ENCODE peak calls at places on chromosomes 16 and 17, in five cellular contexts. L is fibroblast of the aortic adventitia, I is left ventricle myocardium inferior, R is omental fat pad, S is fibroblast of mammary gland. P is an unnamed sample.

GRCh38 chr16:85286066-85286712 is 173.9 kb upstream of the CIBAR2 start:
- DNase-seq in L (peak; percentile 80), I (peak; percentile 72), R (no peak), S (peak; percentile 88), P (peak; percentile 75)

GRCh38 chr16:20812510-20812909 is 6.2 kb downstream of the REXO5 start:
- DNase-seq in L (no peak), I (no peak), R (no peak), S (no peak), P (no peak)

GRCh38 chr17:5509482-5509881 is 23.1 kb downstream of the MIS12 start:
- DNase-seq in L (peak; percentile 84), I (no peak), R (no peak), S (peak; percentile 50), P (peak; percentile 62)

GRCh38 chr16:82630688-82631087 is 3.9 kb downstream of the CDH13 start:
- DNase-seq in L (peak; percentile 54), I (no peak), R (no peak), S (peak; percentile 39), P (peak; percentile 28)

GRCh38 chr17:45231481-45232116 is 9.9 kb downstream of the FMNL1 start:
- DNase-seq in L (no peak), I (no peak), R (no peak), S (no peak), P (no peak)

GRCh38 chr17:33947762-33948161 is 307.3 kb upstream of the CCL2 start:
- DNase-seq in L (no peak), I (no peak), R (no peak), S (no peak), P (no peak)

GRCh38 chr16:67963325-67964321 is 4.8 kb downstream of the SLC12A4 start:
- DNase-seq in L (no peak), I (no peak), R (no peak), S (no peak), P (no peak)

GRCh38 chr16:77789085-77789611 is 784 bp downstream of the VAT1L start:
- DNase-seq in L (no peak), I (no peak), R (no peak), S (no peak), P (no peak)

GRCh38 chr16:5228369-5228768 is 130.8 kb upstream of the EEF2KMT start:
- DNase-seq in L (no peak), I (no peak), R (no peak), S (no peak), P (no peak)

GRCh38 chr16:50021509-50021908 is 3.5 kb upstream of the CNEP1R1 start:
- DNase-seq in L (no peak), I (no peak), R (no peak), S (peak; percentile 26), P (peak; percentile 19)

GRCh38 chr17:44219126-44219635 is 294 bp downstream of the UBTF start:
- DNase-seq in L (peak; percentile 54), I (peak; percentile 72), R (no peak), S (peak; percentile 63), P (no peak)

GRCh38 chr17:42405963-42406495 is 17.0 kb downstream of the CAVIN1 start:
- DNase-seq in L (peak; percentile 85), I (peak; percentile 88), R (peak; percentile 87), S (peak; percentile 93), P (peak; percentile 42)

GRCh38 chr16:29779474-29779873 is 1.4 kb downstream of the ZG16 start:
- DNase-seq in L (peak; percentile 27), I (no peak), R (no peak), S (no peak), P (no peak)

GRCh38 chr17:61662771-61663170 is 71.8 kb upstream of the NACA2 start:
- DNase-seq in L (peak; percentile 20), I (no peak), R (no peak), S (peak; percentile 65), P (no peak)

GRCh38 chr16:57801098-57801855 is 1.0 kb downstream of the KIFC3 start:
- DNase-seq in L (peak; percentile 69), I (no peak), R (no peak), S (peak; percentile 55), P (peak; percentile 77)

GRCh38 chr17:49414271-49414621 is 436 bp downstream of the PHB1 start:
- DNase-seq in L (no peak), I (no peak), R (no peak), S (peak; percentile 6), P (no peak)

GRCh38 chr16:57601801-57602478 is 26.5 kb upstream of the ADGRG1 start:
- DNase-seq in L (no peak), I (no peak), R (no peak), S (no peak), P (no peak)

GRCh38 chr17:67491009-67491677 is 114.1 kb downstream of the PITPNC1 start:
- DNase-seq in L (peak; percentile 98), I (peak; percentile 92), R (peak; percentile 78), S (peak; percentile 100), P (peak; percentile 98)

GRCh38 chr17:48610282-48611211 is at the start of gene HOXB7:
- DNase-seq in L (peak; percentile 48), I (peak; percentile 52), R (peak; percentile 82), S (peak; percentile 58), P (no peak)

GRCh38 chr16:52265446-52265861 is 281.5 kb downstream of the TOX3 start:
- DNase-seq in L (no peak), I (no peak), R (no peak), S (no peak), P (no peak)

GRCh38 chr17:5580367-5580766 is 3.9 kb downstream of the NLRP1 start:
- DNase-seq in L (peak; percentile 68), I (no peak), R (no peak), S (peak; percentile 57), P (no peak)

GRCh38 chr17:79630821-79631639 is 20.2 kb upstream of the RBFOX3 start:
- DNase-seq in L (no peak), I (peak; percentile 0), R (peak; percentile 13), S (no peak), P (no peak)

GRCh38 chr17:48244121-48244711 is 136.7 kb downstream of the SNX11 start:
- DNase-seq in L (no peak), I (no peak), R (no peak), S (no peak), P (peak; percentile 51)

GRCh38 chr16:27441276-27441675 is 39.3 kb downstream of the IL21R start:
- DNase-seq in L (no peak), I (no peak), R (no peak), S (no peak), P (no peak)

GRCh38 chr17:44132275-44132821 is 8.9 kb upstream of the HDAC5 start:
- DNase-seq in L (no peak), I (no peak), R (no peak), S (no peak), P (peak; percentile 30)

GRCh38 chr17:28327709-28328108 is 7.6 kb downstream of the IFT20 start:
- DNase-seq in L (peak; percentile 28), I (no peak), R (no peak), S (peak; percentile 54), P (no peak)

GRCh38 chr17:79627184-79627765 is 16.4 kb upstream of the RBFOX3 start:
- DNase-seq in L (no peak), I (no peak), R (peak; percentile 6), S (no peak), P (no peak)

GRCh38 chr17:7427549-7427948 is 1.1 kb upstream of the SPEM3 start:
- DNase-seq in L (no peak), I (no peak), R (no peak), S (no peak), P (no peak)

GRCh38 chr17:80608326-80608725 is 63.7 kb downstream of the RPTOR start:
- DNase-seq in L (no peak), I (no peak), R (no peak), S (no peak), P (no peak)

GRCh38 chr16:56851671-56852400 is 13.2 kb upstream of the SLC12A3 start:
- DNase-seq in L (peak; percentile 58), I (no peak), R (no peak), S (peak; percentile 29), P (no peak)

DNA sequence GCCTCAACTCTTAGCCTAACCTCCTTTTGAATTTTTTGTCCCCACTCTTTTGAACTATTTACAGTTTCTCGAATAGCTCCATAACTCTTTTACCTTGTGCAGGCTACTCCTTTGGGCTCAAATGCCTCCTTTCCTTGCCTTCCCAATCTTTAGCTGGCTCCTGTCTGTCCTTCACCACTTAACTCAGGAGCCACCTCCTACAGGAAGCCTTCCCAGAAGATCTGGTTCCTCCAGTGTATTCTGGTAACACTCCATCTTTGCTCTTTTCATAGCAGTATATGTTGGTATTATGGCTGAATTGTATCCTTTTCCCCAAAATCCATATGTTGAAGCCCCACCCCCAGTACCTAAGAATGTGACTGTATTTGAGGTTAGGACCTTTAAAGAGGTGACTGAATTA is 9.0 kb upstream of the GRB2 start:
- DNase-seq in L (no peak), I (no peak), R (no peak), S (no peak), P (no peak)
- TF ChIP-seq CTCF in L (no peak), I (no peak), R (no peak), S (no peak), P (no peak)

GRCh38 chr16:71230122-71230845 is at the start of gene HYDIN:
- DNase-seq in L (peak; percentile 4), I (no peak), R (no peak), S (peak; percentile 28), P (no peak)
- TF ChIP-seq CTCF in L (no peak), I (no peak), R (no peak), S (no peak), P (no peak)

GRCh38 chr16:25374556-25374955 is 116.9 kb upstream of the ZKSCAN2 start:
- DNase-seq in L (no peak), I (no peak), R (no peak), S (no peak), P (no peak)

GRCh38 chr16:25367773-25368172 is 110.1 kb upstream of the ZKSCAN2 start:
- DNase-seq in L (no peak), I (no peak), R (no peak), S (no peak), P (no peak)

GRCh38 chr16:25371342-25371741 is 113.7 kb upstream of the ZKSCAN2 start:
- DNase-seq in L (no peak), I (no peak), R (no peak), S (no peak), P (no peak)

DNA sequence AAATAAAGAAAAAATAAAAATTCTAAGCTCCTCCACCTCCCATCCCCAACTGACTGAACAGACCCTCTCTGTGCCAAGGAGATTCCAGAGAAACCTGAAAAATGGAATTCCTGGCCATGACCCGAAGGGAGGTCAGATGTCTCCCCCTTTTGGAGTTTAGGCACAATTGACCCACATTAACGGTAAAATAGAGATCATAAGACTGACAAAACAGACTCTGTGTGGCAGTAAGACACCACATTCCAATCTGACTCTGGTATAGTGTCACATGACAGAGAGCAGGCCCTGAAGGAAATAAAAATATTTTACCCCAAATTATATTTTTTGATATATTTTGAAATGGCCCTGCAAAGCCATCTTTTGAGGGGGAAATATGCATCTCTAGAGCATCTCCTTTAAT is 115.1 kb upstream of the ZKSCAN2 start:
- DNase-seq in L (no peak), I (no peak), R (no peak), S (no peak), P (no peak)
- TF ChIP-seq CTCF in L (no peak), I (no peak), R (no peak), S (no peak), P (no peak)

GRCh38 chr16:88508376-88508867 is 55.3 kb downstream of the ZFPM1 start:
- DNase-seq in L (no peak), I (no peak), R (no peak), S (no peak), P (no peak)
- TF ChIP-seq CTCF in L (no peak), I (no peak), R (no peak), S (no peak), P (no peak)

GRCh38 chr16:54929090-54930033 is 1.3 kb upstream of the IRX5 start:
- DNase-seq in L (peak; percentile 99), I (peak; percentile 100), R (peak; percentile 97), S (peak; percentile 99), P (peak; percentile 99)
- TF ChIP-seq CTCF in L (no peak), I (peak; percentile 40), R (no peak), S (no peak), P (peak; percentile 28)

P was measured in HFFc6.